ENCODE peak calls at places on chromosome 22, in five cellular contexts. One of them, this sample, is unnamed.

GRCh38 chr22:32661296-32661695 is 140.2 kb upstream of the TIMP3 start:
- DNase-seq in tibial nerve: peak; percentile 55
- DNase-seq in thyroid gland: peak; percentile 36
- DNase-seq in gastrocnemius medialis: no peak
- DNase-seq in breast epithelium: no peak
- DNase-seq in this sample: no peak

GRCh38 chr22:37892566-37893338 is 13.3 kb upstream of the MICALL1 start:
- DNase-seq in tibial nerve: no peak
- DNase-seq in thyroid gland: peak; percentile 85
- DNase-seq in gastrocnemius medialis: no peak
- DNase-seq in breast epithelium: no peak
- DNase-seq in this sample: no peak

GRCh38 chr22:22749167-22749758 is 104.8 kb downstream of the GGTLC2 start:
- DNase-seq in tibial nerve: no peak
- DNase-seq in thyroid gland: no peak
- DNase-seq in gastrocnemius medialis: no peak
- DNase-seq in breast epithelium: no peak
- DNase-seq in this sample: no peak

GRCh38 chr22:36977947-36978660 is 41.1 kb downstream of the TST start:
- DNase-seq in tibial nerve: peak; percentile 83
- DNase-seq in thyroid gland: peak; percentile 91
- DNase-seq in gastrocnemius medialis: peak; percentile 79
- DNase-seq in breast epithelium: peak; percentile 88
- DNase-seq in this sample: peak; percentile 89

GRCh38 chr22:39904864-39905263 is 4.0 kb downstream of the GRAP2 start:
- DNase-seq in tibial nerve: no peak
- DNase-seq in thyroid gland: no peak
- DNase-seq in gastrocnemius medialis: no peak
- DNase-seq in breast epithelium: no peak
- DNase-seq in this sample: no peak

GRCh38 chr22:39896313-39896996 is 2.9 kb upstream of the ENTHD1 start:
- DNase-seq in tibial nerve: no peak
- DNase-seq in thyroid gland: no peak
- DNase-seq in gastrocnemius medialis: no peak
- DNase-seq in breast epithelium: no peak
- DNase-seq in this sample: no peak

GRCh38 chr22:38850941-38851849 is 7.4 kb upstream of the NPTXR start:
- DNase-seq in tibial nerve: no peak
- DNase-seq in thyroid gland: no peak
- DNase-seq in gastrocnemius medialis: no peak
- DNase-seq in breast epithelium: no peak
- DNase-seq in this sample: no peak

GRCh38 chr22:35314161-35314942 is 14.7 kb downstream of the TOM1 start:
- DNase-seq in tibial nerve: no peak
- DNase-seq in thyroid gland: peak; percentile 13
- DNase-seq in gastrocnemius medialis: peak; percentile 50
- DNase-seq in breast epithelium: peak; percentile 30
- DNase-seq in this sample: no peak

GRCh38 chr22:36027960-36028645 is 521 bp downstream of the RBFOX2 start:
- DNase-seq in tibial nerve: no peak
- DNase-seq in thyroid gland: no peak
- DNase-seq in gastrocnemius medialis: peak; percentile 2
- DNase-seq in breast epithelium: peak; percentile 54
- DNase-seq in this sample: peak; percentile 19

GRCh38 chr22:44702479-44703219 is 645 bp downstream of the PRR5 start:
- DNase-seq in tibial nerve: no peak
- DNase-seq in thyroid gland: peak; percentile 48
- DNase-seq in gastrocnemius medialis: no peak
- DNase-seq in breast epithelium: no peak
- DNase-seq in this sample: peak; percentile 23

GRCh38 chr22:19068784-19069271 is 53.4 kb downstream of the DGCR2 start:
- DNase-seq in tibial nerve: no peak
- DNase-seq in thyroid gland: no peak
- DNase-seq in gastrocnemius medialis: no peak
- DNase-seq in breast epithelium: no peak
- DNase-seq in this sample: no peak

GRCh38 chr22:20114506-20115475 is 1.1 kb upstream of the RANBP1 start:
- DNase-seq in tibial nerve: no peak
- DNase-seq in thyroid gland: no peak
- DNase-seq in gastrocnemius medialis: no peak
- DNase-seq in breast epithelium: no peak
- DNase-seq in this sample: no peak

GRCh38 chr22:20111045-20111688 is 4.7 kb upstream of the RANBP1 start:
- DNase-seq in tibial nerve: no peak
- DNase-seq in thyroid gland: no peak
- DNase-seq in gastrocnemius medialis: no peak
- DNase-seq in breast epithelium: no peak
- DNase-seq in this sample: no peak

GRCh38 chr22:20113551-20114310 is 2.2 kb upstream of the RANBP1 start:
- DNase-seq in tibial nerve: no peak
- DNase-seq in thyroid gland: no peak
- DNase-seq in gastrocnemius medialis: no peak
- DNase-seq in breast epithelium: no peak
- DNase-seq in this sample: no peak

GRCh38 chr22:20111689-20112622 is 3.9 kb upstream of the RANBP1 start:
- DNase-seq in tibial nerve: no peak
- DNase-seq in thyroid gland: no peak
- DNase-seq in gastrocnemius medialis: no peak
- DNase-seq in breast epithelium: no peak
- DNase-seq in this sample: no peak

GRCh38 chr22:20112623-20113511 is 3.0 kb upstream of the RANBP1 start:
- DNase-seq in tibial nerve: no peak
- DNase-seq in thyroid gland: no peak
- DNase-seq in gastrocnemius medialis: no peak
- DNase-seq in breast epithelium: no peak
- DNase-seq in this sample: no peak
- TF ChIP-seq POLR2A in tibial nerve: no peak
- TF ChIP-seq POLR2A in thyroid gland: no peak
- TF ChIP-seq POLR2A in gastrocnemius medialis: no peak
- TF ChIP-seq POLR2A in breast epithelium: no peak
- TF ChIP-seq POLR2A in this sample: no peak

DNA sequence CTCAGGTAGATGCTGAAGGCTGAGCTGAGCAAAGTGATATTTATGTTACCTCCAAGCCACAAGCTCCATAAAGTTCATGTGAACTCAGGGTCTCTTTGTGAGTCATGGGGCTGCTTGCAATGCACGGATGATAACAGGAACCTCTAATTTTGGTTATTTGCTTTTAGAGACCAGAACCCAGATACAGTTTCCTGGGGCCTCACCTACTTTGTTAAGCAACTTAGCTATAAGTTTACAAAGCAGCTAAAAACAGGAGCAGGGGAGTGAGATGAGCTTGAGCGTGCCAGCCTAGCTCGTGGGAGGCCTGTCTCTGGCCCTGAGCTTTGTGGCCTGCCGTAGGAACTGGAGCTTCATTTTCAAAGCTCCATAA is 29.2 kb downstream of the SREBF2 start:
- DNase-seq in tibial nerve: no peak
- DNase-seq in thyroid gland: no peak
- DNase-seq in gastrocnemius medialis: no peak
- DNase-seq in breast epithelium: no peak
- DNase-seq in this sample: no peak
- H3K27ac ChIP-seq in tibial nerve: peak overlapping the region; percentile 77
- H3K27ac ChIP-seq in thyroid gland: no peak overlapping the region
- H3K27ac ChIP-seq in gastrocnemius medialis: peak overlapping the region; percentile 70
- H3K27ac ChIP-seq in breast epithelium: peak overlapping the region; percentile 55
- H3K27ac ChIP-seq in this sample: peak overlapping the region; percentile 7

DNA sequence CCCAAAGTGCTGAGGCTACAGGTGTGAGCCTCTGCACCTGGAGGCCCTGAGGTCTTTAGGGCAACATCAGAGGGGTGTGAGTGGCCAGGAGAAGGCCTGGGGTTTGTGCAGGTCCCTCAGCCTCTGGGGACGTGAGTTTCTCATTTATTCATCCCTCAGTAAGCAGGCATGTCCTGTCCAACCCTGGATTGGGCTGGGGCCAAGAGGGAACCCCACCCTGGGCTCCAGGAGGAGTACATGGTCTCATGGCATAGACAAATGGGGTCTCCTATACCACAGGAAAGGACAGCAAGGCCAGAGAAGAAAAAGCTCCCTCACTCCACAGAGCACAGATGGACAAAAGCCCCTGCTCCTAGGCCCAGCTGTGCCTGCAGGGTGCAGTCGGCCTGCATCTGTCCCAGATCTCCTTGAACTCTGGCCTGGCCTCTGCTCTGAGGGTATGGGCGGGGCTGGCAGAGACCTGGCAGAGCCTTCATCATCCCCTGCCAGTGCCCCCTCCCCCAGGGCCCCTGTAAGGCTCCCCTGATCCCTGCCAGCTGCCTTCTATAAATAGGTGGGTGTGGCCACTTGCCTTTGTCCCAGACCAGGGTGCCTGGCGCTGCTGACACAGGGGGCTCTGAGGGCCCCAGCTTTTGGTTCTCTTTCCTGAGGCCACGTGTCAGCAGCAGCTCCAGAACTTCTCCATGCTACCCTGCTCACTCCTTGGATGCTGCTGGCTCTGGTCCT is 34.6 kb downstream of the A4GALT start:
- DNase-seq in tibial nerve: no peak
- DNase-seq in thyroid gland: no peak
- DNase-seq in gastrocnemius medialis: no peak
- DNase-seq in breast epithelium: no peak
- DNase-seq in this sample: no peak
- TF ChIP-seq POLR2A in tibial nerve: no peak
- TF ChIP-seq POLR2A in thyroid gland: no peak
- TF ChIP-seq POLR2A in gastrocnemius medialis: peak; percentile 76
- TF ChIP-seq POLR2A in breast epithelium: no peak
- TF ChIP-seq POLR2A in this sample: no peak

DNA sequence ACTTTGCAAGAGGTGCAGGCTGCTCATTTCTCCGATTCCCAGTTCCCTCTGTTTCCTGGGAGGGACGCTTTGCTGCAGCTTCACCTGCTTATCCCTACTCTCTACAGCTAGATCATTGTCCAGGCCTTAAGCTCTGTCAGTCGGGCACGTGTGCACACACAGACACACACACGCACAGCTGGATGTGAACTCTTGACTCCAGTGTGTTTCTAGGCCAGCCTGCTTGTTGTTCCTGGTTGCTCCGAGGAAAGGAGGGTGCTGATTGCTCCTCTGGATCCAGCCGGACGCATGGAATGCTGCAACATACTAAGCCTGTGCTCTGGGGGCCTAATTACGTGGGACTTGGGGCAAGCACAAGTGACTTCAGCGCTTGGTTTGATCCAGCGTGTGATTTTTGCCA is 19.7 kb downstream of the ZNRF3 start:
- DNase-seq in tibial nerve: no peak
- DNase-seq in thyroid gland: peak; percentile 25
- DNase-seq in gastrocnemius medialis: no peak
- DNase-seq in breast epithelium: no peak
- DNase-seq in this sample: no peak
- H3K27ac ChIP-seq in tibial nerve: peak overlapping the region; percentile 61
- H3K27ac ChIP-seq in thyroid gland: peak overlapping the region; percentile 69
- H3K27ac ChIP-seq in gastrocnemius medialis: no peak overlapping the region
- H3K27ac ChIP-seq in breast epithelium: peak overlapping the region; percentile 46
- H3K27ac ChIP-seq in this sample: peak overlapping the region; percentile 75

GRCh38 chr22:50529416-50530279 is at the start of gene TYMP:
- DNase-seq in tibial nerve: peak; percentile 45
- DNase-seq in thyroid gland: peak; percentile 60
- DNase-seq in gastrocnemius medialis: no peak
- DNase-seq in breast epithelium: no peak
- DNase-seq in this sample: peak; percentile 49
- TF ChIP-seq POLR2A in tibial nerve: peak; percentile 69
- TF ChIP-seq POLR2A in thyroid gland: peak; percentile 71
- TF ChIP-seq POLR2A in gastrocnemius medialis: peak; percentile 72
- TF ChIP-seq POLR2A in breast epithelium: no peak
- TF ChIP-seq POLR2A in this sample: peak; percentile 71

GRCh38 chr22:46688949-46689348 is 49.1 kb downstream of the CERK start:
- DNase-seq in tibial nerve: no peak
- DNase-seq in thyroid gland: no peak
- DNase-seq in gastrocnemius medialis: no peak
- DNase-seq in breast epithelium: no peak
- DNase-seq in this sample: no peak

GRCh38 chr22:46684706-46685105 is 53.3 kb downstream of the CERK start:
- DNase-seq in tibial nerve: no peak
- DNase-seq in thyroid gland: peak; percentile 94
- DNase-seq in gastrocnemius medialis: no peak
- DNase-seq in breast epithelium: no peak
- DNase-seq in this sample: no peak

GRCh38 chr22:46687460-46687859 is 50.6 kb downstream of the CERK start:
- DNase-seq in tibial nerve: no peak
- DNase-seq in thyroid gland: no peak
- DNase-seq in gastrocnemius medialis: no peak
- DNase-seq in breast epithelium: no peak
- DNase-seq in this sample: no peak

GRCh38 chr22:46687045-46687444 is 51.0 kb downstream of the CERK start:
- DNase-seq in tibial nerve: no peak
- DNase-seq in thyroid gland: no peak
- DNase-seq in gastrocnemius medialis: no peak
- DNase-seq in breast epithelium: no peak
- DNase-seq in this sample: no peak

DNA sequence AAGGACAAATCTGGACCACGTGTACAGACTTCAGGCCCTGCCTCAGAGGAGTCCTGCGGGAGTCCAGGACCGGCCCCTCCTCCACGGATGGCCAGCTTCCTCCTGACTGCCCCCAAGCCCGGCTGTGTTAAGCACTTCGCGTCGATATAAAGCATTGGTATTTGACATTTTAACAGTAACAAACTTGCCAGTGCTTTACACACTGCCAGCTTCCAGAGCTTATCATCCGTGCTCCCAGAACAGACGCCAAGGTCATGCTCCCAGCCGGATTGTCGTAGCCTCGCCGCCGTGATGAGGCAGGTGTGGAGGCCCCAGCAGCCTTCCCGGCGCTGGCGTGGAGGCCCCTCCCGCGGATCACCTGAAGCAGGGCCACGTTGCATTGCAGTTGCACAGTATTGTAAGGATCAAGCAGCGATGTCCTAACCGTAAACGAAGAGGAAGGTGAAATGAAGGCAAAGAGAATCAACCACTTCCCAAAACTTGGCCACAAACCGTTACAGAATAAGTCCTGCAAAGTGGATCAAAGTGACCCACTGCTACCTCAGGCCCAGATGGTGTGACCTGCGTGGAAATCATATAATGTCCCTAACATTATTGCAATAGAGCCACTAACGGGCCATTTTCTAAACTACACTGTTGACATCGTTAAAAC is 51.7 kb downstream of the CERK start:
- DNase-seq in tibial nerve: no peak
- DNase-seq in thyroid gland: no peak
- DNase-seq in gastrocnemius medialis: no peak
- DNase-seq in breast epithelium: no peak
- DNase-seq in this sample: no peak
- H3K27ac ChIP-seq in tibial nerve: peak overlapping the region; percentile 22
- H3K27ac ChIP-seq in thyroid gland: peak overlapping the region; percentile 52
- H3K27ac ChIP-seq in gastrocnemius medialis: peak overlapping the region; percentile 60
- H3K27ac ChIP-seq in breast epithelium: peak overlapping the region; percentile 81
- H3K27ac ChIP-seq in this sample: no peak overlapping the region

GRCh38 chr22:27752141-27752540 is 49.4 kb downstream of the MN1 start:
- DNase-seq in tibial nerve: no peak
- DNase-seq in thyroid gland: no peak
- DNase-seq in gastrocnemius medialis: no peak
- DNase-seq in breast epithelium: no peak
- DNase-seq in this sample: no peak
- TF ChIP-seq POLR2A in tibial nerve: no peak
- TF ChIP-seq POLR2A in thyroid gland: no peak
- TF ChIP-seq POLR2A in gastrocnemius medialis: no peak
- TF ChIP-seq POLR2A in breast epithelium: no peak
- TF ChIP-seq POLR2A in this sample: no peak